ENCODE peak calls at places on chromosomes 1 and 21, in seven cellular contexts. U is cardiac fibroblast, Z is right lobe of liver, H is adrenal gland, A is left lung, O is mucosa of descending colon, K is body of pancreas. I is an unnamed sample.
A peak's percentile ranks its signal among the peaks of the same experiment; 100 is the strongest.

GRCh38 chr1:202283991-202284390 is 57.7 kb downstream of the UBE2T start:
- DNase-seq in U (peak; percentile 69), Z (no peak), H (no peak), A (no peak), O (no peak), K (no peak), I (no peak)

GRCh38 chr1:113201560-113201959 is 128.6 kb downstream of the LRIG2 start:
- DNase-seq in U (no peak), Z (no peak), H (no peak), A (no peak), O (no peak), K (no peak), I (no peak)

GRCh38 chr21:34743285-34743684 is 74.5 kb downstream of the CLIC6 start:
- DNase-seq in U (no peak), Z (no peak), H (no peak), A (no peak), O (no peak), K (no peak), I (no peak)

GRCh38 chr1:30522031-30523004 is 201.1 kb downstream of the MATN1 start:
- DNase-seq in U (no peak), Z (peak; percentile 92), H (peak; percentile 53), A (no peak), O (no peak), K (peak; percentile 44), I (no peak)

GRCh38 chr1:156814571-156815260 is 1.9 kb downstream of the SH2D2A start:
- DNase-seq in U (no peak), Z (no peak), H (no peak), A (peak; percentile 72), O (peak; percentile 56), K (no peak), I (no peak)

GRCh38 chr21:25360593-25360992 is 246.7 kb downstream of the MRPL39 start:
- DNase-seq in U (no peak), Z (no peak), H (no peak), A (no peak), O (no peak), K (no peak), I (no peak)

GRCh38 chr1:23562138-23562819 is 3.0 kb upstream of the ID3 start:
- DNase-seq in U (peak; percentile 99), Z (peak; percentile 89), H (peak; percentile 96), A (peak; percentile 95), O (peak; percentile 94), K (peak; percentile 94), I (peak; percentile 56)

GRCh38 chr1:223712856-223713494 is 636 bp downstream of the CAPN2 start:
- DNase-seq in U (no peak), Z (no peak), H (no peak), A (peak; percentile 87), O (peak; percentile 73), K (no peak), I (peak; percentile 45)

GRCh38 chr1:17561561-17561985 is 22.1 kb downstream of the ARHGEF10L start:
- DNase-seq in U (peak; percentile 37), Z (peak; percentile 67), H (peak; percentile 60), A (no peak), O (no peak), K (peak; percentile 90), I (no peak)

GRCh38 chr1:41664861-41665640 is 180.6 kb upstream of the EDN2 start:
- DNase-seq in U (peak; percentile 78), Z (no peak), H (no peak), A (no peak), O (no peak), K (no peak), I (no peak)

GRCh38 chr1:90835172-90835660 is 118.1 kb upstream of the BARHL2 start:
- DNase-seq in U (no peak), Z (no peak), H (no peak), A (no peak), O (no peak), K (no peak), I (no peak)

GRCh38 chr1:36881541-36881940 is 152.8 kb downstream of the GRIK3 start:
- DNase-seq in U (no peak), Z (peak; percentile 20), H (no peak), A (no peak), O (no peak), K (no peak), I (no peak)

GRCh38 chr1:182784556-182785171 is 4.9 kb upstream of the NPL start:
- DNase-seq in U (peak; percentile 69), Z (no peak), H (no peak), A (no peak), O (no peak), K (peak; percentile 14), I (no peak)

GRCh38 chr1:182783068-182783467 is 6.5 kb upstream of the NPL start:
- DNase-seq in U (no peak), Z (no peak), H (no peak), A (no peak), O (no peak), K (no peak), I (no peak)

GRCh38 chr1:182789138-182790076 is at the start of gene NPL:
- DNase-seq in U (peak; percentile 73), Z (peak; percentile 91), H (peak; percentile 79), A (peak; percentile 98), O (peak; percentile 89), K (peak; percentile 83), I (peak; percentile 78)

GRCh38 chr1:182786223-182787001 is 3.2 kb upstream of the NPL start:
- DNase-seq in U (peak; percentile 83), Z (peak; percentile 68), H (peak; percentile 61), A (peak; percentile 75), O (peak; percentile 57), K (peak; percentile 59), I (no peak)

GRCh38 chr1:182787002-182787324 is 2.6 kb upstream of the NPL start:
- DNase-seq in U (no peak), Z (no peak), H (no peak), A (no peak), O (no peak), K (no peak), I (no peak)
- TF ChIP-seq CTCF in U (no peak), Z (no peak), H (no peak), A (peak; percentile 8), O (no peak), K (no peak), I (no peak)

DNA sequence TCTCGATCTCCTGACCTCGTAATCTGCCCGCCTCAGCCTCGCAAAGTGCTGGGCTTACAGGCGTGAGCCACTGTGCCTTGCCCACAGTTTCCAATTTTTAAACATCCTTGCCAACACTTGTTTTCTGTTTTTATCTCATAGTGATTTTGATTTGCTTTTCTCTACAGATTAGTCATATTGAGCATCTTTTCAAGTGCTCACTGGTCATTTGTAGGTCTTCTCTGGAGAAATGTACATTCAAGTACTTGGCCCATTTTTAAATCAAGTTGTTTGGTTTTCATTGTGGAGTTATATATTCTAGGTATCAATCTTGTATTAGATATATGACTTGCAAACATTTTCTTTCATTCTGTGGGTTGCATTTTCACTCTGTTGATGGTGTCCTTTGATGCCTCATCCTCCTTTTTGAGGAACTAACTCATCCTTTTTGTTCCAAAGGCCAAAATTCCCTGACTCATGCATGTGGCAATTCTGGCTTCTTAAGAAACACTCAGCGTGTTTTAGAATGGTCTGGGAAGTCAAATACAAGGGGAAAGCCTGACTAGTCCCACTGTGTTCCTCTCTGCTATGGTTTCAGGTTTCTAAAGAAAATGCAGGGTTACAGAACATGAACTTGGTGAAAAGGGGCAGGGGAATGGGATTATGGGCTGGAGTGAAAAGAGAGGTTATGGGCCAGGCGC is 37.3 kb downstream of the PTAFR start:
- DNase-seq in U (peak; percentile 93), Z (no peak), H (no peak), A (no peak), O (no peak), K (no peak), I (no peak)
- TF ChIP-seq CTCF in U (no peak), Z (no peak), H (no peak), A (no peak), O (no peak), K (no peak), I (no peak)

DNA sequence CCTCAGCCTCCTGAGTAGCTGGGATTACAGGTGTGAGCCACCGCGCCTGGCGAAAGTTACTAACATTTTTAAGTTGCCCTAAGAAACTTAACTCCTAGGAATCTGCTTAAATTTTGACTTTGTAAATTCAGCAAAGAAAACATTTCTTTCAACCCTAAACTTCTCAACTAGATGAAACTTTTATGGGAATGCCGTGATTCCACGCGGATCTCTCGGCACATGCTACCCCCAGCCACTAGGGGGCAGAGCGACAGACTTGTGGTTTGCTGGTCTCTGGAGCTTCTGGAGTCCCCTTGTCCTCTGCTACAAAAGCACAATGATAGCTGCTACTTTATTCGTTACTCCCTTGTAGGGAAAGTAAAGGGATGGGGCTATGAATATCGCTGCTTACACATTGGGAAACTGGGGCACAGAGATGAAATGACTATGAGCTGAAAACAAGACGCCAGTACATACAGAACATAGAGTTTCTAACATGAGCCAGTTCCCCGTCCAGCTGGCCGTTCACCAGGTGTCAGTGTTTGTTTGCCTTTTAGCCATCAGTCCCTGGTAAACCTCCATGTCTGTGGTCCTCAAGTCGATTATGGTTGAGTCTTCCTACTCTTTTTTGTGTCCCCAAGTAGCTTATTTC is 114.7 kb downstream of the PBX1 start:
- DNase-seq in U (peak; percentile 22), Z (no peak), H (no peak), A (no peak), O (no peak), K (peak; percentile 59), I (no peak)
- TF ChIP-seq CTCF in U (peak; percentile 57), Z (peak; percentile 47), H (no peak), A (no peak), O (no peak), K (no peak), I (no peak)

GRCh38 chr1:205517763-205518162 is 13.3 kb downstream of the CDK18 start:
- DNase-seq in U (no peak), Z (no peak), H (no peak), A (no peak), O (no peak), K (no peak), I (no peak)

GRCh38 chr1:205517288-205517687 is 12.8 kb downstream of the CDK18 start:
- DNase-seq in U (no peak), Z (no peak), H (no peak), A (no peak), O (no peak), K (no peak), I (no peak)

GRCh38 chr1:205519541-205520131 is 15.2 kb downstream of the CDK18 start:
- DNase-seq in U (no peak), Z (no peak), H (no peak), A (no peak), O (no peak), K (no peak), I (no peak)

GRCh38 chr1:205520709-205521108 is 16.2 kb downstream of the CDK18 start:
- DNase-seq in U (no peak), Z (no peak), H (no peak), A (no peak), O (no peak), K (no peak), I (no peak)

DNA sequence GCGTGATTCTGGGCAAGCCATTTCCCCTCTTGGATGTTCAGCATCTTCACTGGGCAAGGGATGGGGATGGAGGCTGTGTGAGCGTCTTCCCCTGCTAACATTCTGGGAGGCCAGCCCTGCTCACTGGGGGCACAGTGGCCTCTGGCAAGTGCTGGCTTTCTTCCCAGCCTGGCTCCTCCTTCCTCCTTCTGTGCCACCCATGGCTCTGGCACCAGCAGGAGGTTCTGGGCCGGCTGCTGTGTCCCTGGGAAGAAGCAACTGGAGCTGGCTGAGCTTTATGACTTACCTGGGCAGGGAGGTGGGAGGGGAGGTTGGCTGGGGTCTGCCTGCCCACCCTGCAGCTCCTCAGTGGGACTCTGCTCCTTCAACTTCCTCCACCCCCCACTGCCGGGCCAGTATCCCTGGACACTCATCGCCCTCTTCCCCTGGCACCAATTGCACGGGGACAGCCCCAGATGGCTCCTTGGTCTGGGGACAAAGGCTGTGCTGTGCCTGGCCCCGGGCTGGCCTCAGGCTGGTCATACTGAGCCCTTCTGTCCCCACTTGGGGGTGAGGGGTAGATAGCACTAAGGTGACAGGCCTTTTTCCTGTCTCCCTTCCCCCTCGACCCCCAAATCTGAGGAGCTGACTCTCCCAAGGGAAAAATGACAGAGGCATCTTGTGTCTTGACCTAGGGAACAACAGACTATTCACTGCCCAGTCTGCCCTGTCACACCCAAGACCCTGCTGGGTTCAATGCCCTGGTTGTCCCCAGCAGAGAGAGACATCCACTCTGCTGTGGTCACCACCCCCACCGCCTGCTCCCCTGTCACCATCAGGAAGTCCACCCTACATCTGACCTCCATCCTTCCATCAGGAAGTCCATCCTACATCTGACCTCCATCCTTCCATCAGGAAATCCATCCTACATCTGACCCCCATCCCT is 14.4 kb downstream of the CDK18 start:
- DNase-seq in U (no peak), Z (no peak), H (no peak), A (peak; percentile 53), O (no peak), K (peak; percentile 69), I (no peak)
- TF ChIP-seq CTCF in U (no peak), Z (no peak), H (no peak), A (no peak), O (no peak), K (no peak), I (no peak)

I was measured in activated B cell treated with CpG ODN at 0.5 μM for 24 hours.